ENCODE peak calls at places on chromosomes 1 and 21, in six cellular contexts. N, K, M, W, H and U are unnamed samples.

GRCh38 chr1:156886583-156887302 is 6.8 kb upstream of the PEAR1 start:
- DNase-seq in N (no peak), K (peak; percentile 64), M (no peak), W (no peak), H (no peak), U (no peak)

GRCh38 chr21:45995686-45996179 is 14.2 kb downstream of the COL6A1 start:
- DNase-seq in N (no peak), K (no peak), M (no peak), W (no peak), H (no peak), U (no peak)

GRCh38 chr1:36248250-36248894 is 24.1 kb downstream of the THRAP3 start:
- DNase-seq in N (peak; percentile 61), K (no peak), M (no peak), W (peak; percentile 95), H (no peak), U (peak; percentile 82)

GRCh38 chr21:30444204-30444603 is 4.1 kb downstream of the KRTAP15-1 start:
- DNase-seq in N (no peak), K (no peak), M (no peak), W (no peak), H (no peak), U (no peak)

GRCh38 chr21:42302292-42302650 is 12.9 kb downstream of the TFF3 start:
- DNase-seq in N (no peak), K (peak; percentile 57), M (no peak), W (no peak), H (no peak), U (no peak)

GRCh38 chr1:181126871-181127587 is 38.5 kb downstream of the IER5 start:
- DNase-seq in N (no peak), K (peak; percentile 38), M (no peak), W (peak; percentile 36), H (no peak), U (no peak)

GRCh38 chr1:183942933-183943693 is 94.4 kb downstream of the COLGALT2 start:
- DNase-seq in N (peak; percentile 33), K (no peak), M (no peak), W (no peak), H (peak; percentile 34), U (peak; percentile 83)

GRCh38 chr1:165869343-165869742 is 41.9 kb downstream of the UCK2 start:
- DNase-seq in N (no peak), K (no peak), M (no peak), W (no peak), H (no peak), U (no peak)

GRCh38 chr1:110916669-110917306 is 43.8 kb downstream of the CD53 start:
- DNase-seq in N (peak; percentile 83), K (no peak), M (no peak), W (peak; percentile 2), H (no peak), U (peak; percentile 28)

GRCh38 chr1:236836157-236836556 is 41.1 kb downstream of the MTR start:
- DNase-seq in N (no peak), K (no peak), M (no peak), W (no peak), H (no peak), U (peak; percentile 35)

GRCh38 chr21:41091561-41091960 is 76.4 kb upstream of the BACE2 start:
- DNase-seq in N (no peak), K (no peak), M (no peak), W (no peak), H (no peak), U (no peak)

GRCh38 chr1:37448691-37449417 is 25.5 kb upstream of the ZC3H12A start:
- DNase-seq in N (no peak), K (no peak), M (no peak), W (no peak), H (no peak), U (no peak)

GRCh38 chr1:119952496-119952895 is 56.2 kb upstream of the ADAM30 start:
- DNase-seq in N (no peak), K (no peak), M (no peak), W (no peak), H (no peak), U (no peak)

GRCh38 chr1:119947468-119947867 is 51.2 kb upstream of the ADAM30 start:
- DNase-seq in N (no peak), K (no peak), M (no peak), W (no peak), H (no peak), U (no peak)

GRCh38 chr1:119953266-119953998 is 57.1 kb upstream of the ADAM30 start:
- DNase-seq in N (no peak), K (no peak), M (no peak), W (no peak), H (no peak), U (no peak)

GRCh38 chr1:119946724-119947123 is 50.4 kb upstream of the ADAM30 start:
- DNase-seq in N (no peak), K (no peak), M (no peak), W (no peak), H (no peak), U (no peak)

GRCh38 chr1:119948342-119949214 is 52.3 kb upstream of the ADAM30 start:
- DNase-seq in N (peak; percentile 55), K (peak; percentile 51), M (peak; percentile 57), W (peak; percentile 45), H (peak; percentile 15), U (peak; percentile 42)
- TF ChIP-seq GABPA in N (no peak), K (no peak), M (no peak), W (no peak), H (no peak), U (no peak)

DNA sequence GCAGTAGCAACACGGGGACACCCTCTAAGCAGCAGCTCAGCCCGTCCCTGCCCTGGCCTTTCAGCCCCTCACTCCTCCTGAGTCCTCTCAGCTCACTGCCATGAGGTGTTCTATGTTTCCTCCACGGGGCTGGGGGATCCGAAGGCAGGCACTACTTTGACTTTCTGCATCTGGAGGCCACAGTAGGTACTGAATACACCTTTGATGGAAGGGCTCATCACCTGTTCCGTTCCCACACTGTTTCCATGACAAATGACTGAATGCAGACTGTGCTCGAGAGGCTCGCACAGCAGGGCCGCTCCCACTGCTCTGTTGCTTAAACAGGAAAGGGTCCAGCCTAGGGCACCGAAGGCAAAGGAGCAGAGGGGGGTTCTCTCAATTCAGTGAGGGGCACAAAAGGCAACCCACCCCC is 77.6 kb upstream of the DNAH14 start:
- DNase-seq in N (peak; percentile 11), K (no peak), M (no peak), W (no peak), H (no peak), U (no peak)
- TF ChIP-seq CTCF in N (no peak), K (no peak), M (no peak), W (no peak), H (no peak), U (no peak)

DNA sequence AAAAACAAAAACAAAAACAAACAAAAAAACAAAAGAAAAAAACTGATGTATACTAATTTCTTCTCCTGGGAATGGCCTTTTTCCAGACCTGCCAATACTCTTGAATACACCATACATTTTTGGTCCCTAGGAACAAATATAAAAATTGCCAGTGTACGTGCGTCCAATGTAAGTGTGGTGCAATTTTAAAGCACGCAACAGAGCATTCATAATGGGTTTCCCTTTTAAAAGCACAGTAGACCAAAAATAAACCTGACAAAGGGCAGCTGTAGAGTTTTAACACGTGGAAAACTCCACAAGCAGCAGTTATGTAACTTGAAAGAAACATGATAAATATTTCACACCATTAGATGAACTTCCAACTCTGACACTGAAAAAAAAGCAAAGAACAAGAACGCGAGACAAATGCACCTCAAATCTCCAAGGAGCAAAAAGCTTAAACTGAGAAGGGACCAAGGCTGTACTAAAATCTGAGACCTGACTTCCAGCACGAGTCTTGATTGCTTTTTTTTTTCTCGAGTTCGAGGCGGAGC is 358 bp upstream of the JAM2 start:
- DNase-seq in N (no peak), K (no peak), M (no peak), W (no peak), H (peak; percentile 17), U (no peak)
- TF ChIP-seq GABPA in N (no peak), K (no peak), M (no peak), W (no peak), H (no peak), U (no peak)

GRCh38 chr1:65254320-65255087 is 54.8 kb upstream of the DNAJC6 start:
- DNase-seq in N (peak; percentile 94), K (peak; percentile 97), M (no peak), W (peak; percentile 38), H (no peak), U (peak; percentile 44)
- TF ChIP-seq CTCF in N (peak; percentile 18), K (peak; percentile 15), M (no peak), W (peak; percentile 31), H (no peak), U (no peak)